ENCODE peak calls at places on chromosomes 5 and 9, in eight cellular contexts. One of them, this sample, is unnamed.

GRCh38 chr5:17129093-17129492 is 88.3 kb upstream of the BASP1 start:
- DNase-seq in tibial nerve: no peak
- DNase-seq in suprapubic skin: no peak
- DNase-seq in fibroblast of pulmonary artery: peak
- DNase-seq in AG09309: no peak
- DNase-seq in OCI-LY7: no peak
- DNase-seq in HepG2: no peak
- DNase-seq in fibroblast of mammary gland: peak
- DNase-seq in this sample: no peak

GRCh38 chr9:110076894-110077725 is 130.8 kb downstream of the C9orf152 start:
- DNase-seq in OCI-LY7: no peak
- DNase-seq in suprapubic skin: no peak
- DNase-seq in fibroblast of pulmonary artery: peak
- DNase-seq in HepG2: no peak
- DNase-seq in fibroblast of mammary gland: peak
- DNase-seq in AG09309: no peak
- DNase-seq in tibial nerve: no peak
- DNase-seq in this sample: no peak

GRCh38 chr5:67676863-67677262 is 480.3 kb upstream of the CD180 start:
- DNase-seq in AG09309: no peak
- DNase-seq in HepG2: no peak
- DNase-seq in tibial nerve: no peak
- DNase-seq in fibroblast of pulmonary artery: no peak
- DNase-seq in suprapubic skin: no peak
- DNase-seq in fibroblast of mammary gland: no peak
- DNase-seq in OCI-LY7: no peak
- DNase-seq in this sample: no peak

GRCh38 chr5:589588-589987 is 22.6 kb upstream of the CEP72 start:
- DNase-seq in tibial nerve: no peak
- DNase-seq in fibroblast of pulmonary artery: no peak
- DNase-seq in fibroblast of mammary gland: no peak
- DNase-seq in AG09309: no peak
- DNase-seq in HepG2: no peak
- DNase-seq in suprapubic skin: peak
- DNase-seq in OCI-LY7: no peak
- DNase-seq in this sample: no peak

GRCh38 chr9:98995971-98996504 is 52.3 kb downstream of the COL15A1 start:
- DNase-seq in OCI-LY7: no peak
- DNase-seq in AG09309: no peak
- DNase-seq in tibial nerve: no peak
- DNase-seq in HepG2: no peak
- DNase-seq in fibroblast of pulmonary artery: no peak
- DNase-seq in suprapubic skin: no peak
- DNase-seq in fibroblast of mammary gland: no peak
- DNase-seq in this sample: no peak

GRCh38 chr5:125290935-125291334 is 544.5 kb upstream of the ZNF608 start:
- DNase-seq in fibroblast of mammary gland: no peak
- DNase-seq in tibial nerve: no peak
- DNase-seq in OCI-LY7: no peak
- DNase-seq in fibroblast of pulmonary artery: no peak
- DNase-seq in suprapubic skin: no peak
- DNase-seq in HepG2: no peak
- DNase-seq in AG09309: no peak
- DNase-seq in this sample: no peak

GRCh38 chr9:70534058-70534457 is 119.6 kb upstream of the KLF9 start:
- DNase-seq in fibroblast of mammary gland: no peak
- DNase-seq in HepG2: no peak
- DNase-seq in fibroblast of pulmonary artery: peak
- DNase-seq in tibial nerve: no peak
- DNase-seq in OCI-LY7: no peak
- DNase-seq in AG09309: no peak
- DNase-seq in suprapubic skin: no peak
- DNase-seq in this sample: no peak

GRCh38 chr5:119554597-119554996 is 74.8 kb upstream of the FAM170A start:
- DNase-seq in tibial nerve: no peak
- DNase-seq in fibroblast of pulmonary artery: no peak
- DNase-seq in AG09309: no peak
- DNase-seq in OCI-LY7: no peak
- DNase-seq in suprapubic skin: no peak
- DNase-seq in HepG2: no peak
- DNase-seq in fibroblast of mammary gland: no peak
- DNase-seq in this sample: no peak

GRCh38 chr5:176542596-176543427 is 5.6 kb upstream of the RNF44 start:
- DNase-seq in suprapubic skin: no peak
- DNase-seq in AG09309: no peak
- DNase-seq in HepG2: no peak
- DNase-seq in fibroblast of mammary gland: no peak
- DNase-seq in tibial nerve: no peak
- DNase-seq in OCI-LY7: peak
- DNase-seq in fibroblast of pulmonary artery: no peak
- DNase-seq in this sample: no peak

GRCh38 chr5:149424371-149425315 is 45.6 kb upstream of the IL17B start:
- DNase-seq in OCI-LY7: no peak
- DNase-seq in AG09309: no peak
- DNase-seq in tibial nerve: no peak
- DNase-seq in fibroblast of mammary gland: no peak
- DNase-seq in HepG2: no peak
- DNase-seq in suprapubic skin: no peak
- DNase-seq in fibroblast of pulmonary artery: no peak
- DNase-seq in this sample: no peak
- H3K4me3 ChIP-seq in OCI-LY7: no peak
- H3K4me3 ChIP-seq in AG09309: no peak
- H3K4me3 ChIP-seq in tibial nerve: no peak
- H3K4me3 ChIP-seq in fibroblast of mammary gland: no peak
- H3K4me3 ChIP-seq in HepG2: peak
- H3K4me3 ChIP-seq in suprapubic skin: no peak
- H3K4me3 ChIP-seq in fibroblast of pulmonary artery: peak
- H3K4me3 ChIP-seq in this sample: no peak

DNA sequence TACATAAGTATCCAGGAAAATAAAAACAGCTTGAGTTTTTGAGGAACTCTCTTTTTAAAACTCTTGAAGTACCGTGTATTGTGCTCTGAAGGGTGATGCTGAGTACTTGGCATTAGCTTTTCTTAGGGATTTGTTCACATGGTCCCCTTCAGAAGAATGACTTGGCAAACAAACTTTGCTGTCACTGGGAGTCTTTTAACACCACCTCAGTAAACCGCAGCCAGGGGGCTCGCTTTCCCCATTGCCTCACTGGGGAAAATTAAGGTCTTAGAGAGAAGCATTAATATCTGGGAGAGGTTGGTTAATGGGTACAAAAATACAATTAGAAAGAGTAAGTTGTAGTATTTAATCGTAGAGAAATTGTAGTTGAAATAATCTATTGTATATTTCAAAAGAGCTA is 105.9 kb upstream of the DAP start:
- DNase-seq in HepG2: no peak
- DNase-seq in OCI-LY7: no peak
- DNase-seq in suprapubic skin: no peak
- DNase-seq in tibial nerve: no peak
- DNase-seq in AG09309: no peak
- DNase-seq in fibroblast of pulmonary artery: no peak
- DNase-seq in fibroblast of mammary gland: no peak
- DNase-seq in this sample: no peak
- TF ChIP-seq CTCF in HepG2: peak
- TF ChIP-seq CTCF in OCI-LY7: peak
- TF ChIP-seq CTCF in suprapubic skin: no peak
- TF ChIP-seq CTCF in tibial nerve: no peak
- TF ChIP-seq CTCF in AG09309: peak
- TF ChIP-seq CTCF in fibroblast of pulmonary artery: peak
- TF ChIP-seq CTCF in fibroblast of mammary gland: peak
- TF ChIP-seq CTCF in this sample: no peak

GRCh38 chr5:115858396-115858795 is 16.7 kb downstream of the AP3S1 start:
- DNase-seq in suprapubic skin: no peak
- DNase-seq in AG09309: no peak
- DNase-seq in HepG2: no peak
- DNase-seq in tibial nerve: no peak
- DNase-seq in fibroblast of mammary gland: no peak
- DNase-seq in OCI-LY7: no peak
- DNase-seq in fibroblast of pulmonary artery: no peak
- DNase-seq in this sample: no peak
- H3K4me3 ChIP-seq in suprapubic skin: no peak
- H3K4me3 ChIP-seq in AG09309: no peak
- H3K4me3 ChIP-seq in HepG2: no peak
- H3K4me3 ChIP-seq in tibial nerve: no peak
- H3K4me3 ChIP-seq in fibroblast of mammary gland: no peak
- H3K4me3 ChIP-seq in OCI-LY7: no peak
- H3K4me3 ChIP-seq in fibroblast of pulmonary artery: no peak
- H3K4me3 ChIP-seq in this sample: no peak

DNA sequence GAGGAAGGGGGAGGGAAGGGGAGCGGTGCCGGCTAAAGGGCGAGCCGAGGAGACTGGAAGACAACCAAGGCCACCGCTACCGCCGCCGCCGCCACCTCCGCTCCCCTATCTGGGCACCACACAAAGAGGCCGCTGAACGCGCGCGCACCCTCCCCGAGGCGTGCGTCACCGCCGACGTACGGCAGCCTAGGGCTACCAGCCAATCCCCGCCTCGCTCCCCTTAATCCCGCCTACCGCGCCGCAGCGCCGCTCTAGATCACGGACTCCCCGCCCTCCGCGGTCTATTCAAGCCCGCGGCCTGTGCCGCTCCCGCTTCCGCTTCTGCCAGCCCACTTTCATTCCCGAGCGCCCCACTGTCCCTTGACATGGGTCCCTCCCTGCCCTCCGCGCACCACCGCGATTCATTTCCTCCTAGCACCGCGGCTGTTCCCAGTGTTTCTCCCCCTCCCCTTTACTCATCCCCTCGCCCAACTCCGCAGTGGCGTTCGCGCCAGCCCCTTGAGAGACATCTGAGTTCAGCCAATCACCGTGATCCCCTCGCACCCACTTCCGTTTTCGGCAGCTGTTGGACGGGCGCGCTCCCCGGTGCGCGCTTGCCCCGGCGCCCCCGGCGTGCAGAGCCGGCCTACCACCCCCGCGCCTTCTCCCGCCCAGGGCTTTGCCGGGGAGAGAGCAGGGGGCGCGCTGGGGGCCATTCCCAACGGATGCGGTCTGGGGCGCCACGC is at the start of gene HNRNPA0:
- DNase-seq in fibroblast of mammary gland: peak
- DNase-seq in HepG2: peak
- DNase-seq in suprapubic skin: peak
- DNase-seq in OCI-LY7: peak
- DNase-seq in fibroblast of pulmonary artery: peak
- DNase-seq in tibial nerve: peak
- DNase-seq in AG09309: peak
- DNase-seq in this sample: peak
- TF ChIP-seq CTCF in fibroblast of mammary gland: no peak
- TF ChIP-seq CTCF in HepG2: no peak
- TF ChIP-seq CTCF in suprapubic skin: no peak
- TF ChIP-seq CTCF in OCI-LY7: no peak
- TF ChIP-seq CTCF in fibroblast of pulmonary artery: no peak
- TF ChIP-seq CTCF in tibial nerve: no peak
- TF ChIP-seq CTCF in AG09309: no peak
- TF ChIP-seq CTCF in this sample: no peak